ENCODE peak calls at places on chromosomes 13 and 19, in six cellular contexts. E is GM12878, J is K562, V is H1, L is GM12891, N is HepG2. I is an unnamed sample.

GRCh38 chr13:36519432-36519831 is 87.1 kb downstream of the CCNA1 start:
- DNase-seq in L (no peak), E (no peak), N (no peak), J (no peak), V (no peak), I (no peak)

GRCh38 chr13:48621056-48621455 is 32.7 kb upstream of the CYSLTR2 start:
- DNase-seq in N (no peak), E (no peak), L (no peak), V (no peak), J (no peak), I (no peak)

GRCh38 chr13:93003531-93003930 is 223.1 kb upstream of the GPC6 start:
- DNase-seq in N (no peak), E (no peak), J (no peak), V (no peak), L (no peak), I (no peak)

GRCh38 chr19:17775991-17776803 is 18.7 kb upstream of the B3GNT3 start:
- DNase-seq in V (no peak), E (peak; percentile 80), N (no peak), J (no peak), L (peak; percentile 77), I (peak; percentile 79)

GRCh38 chr19:5354403-5354802 is 13.8 kb upstream of the PTPRS start:
- DNase-seq in L (no peak), J (peak; percentile 51), V (peak; percentile 76), E (no peak), N (peak; percentile 34), I (no peak)

GRCh38 chr19:20244356-20244755 is 77.3 kb downstream of the ZNF486 start:
- DNase-seq in N (no peak), E (no peak), V (no peak), J (no peak), L (no peak), I (no peak)

GRCh38 chr19:30226464-30227070 is 145.6 kb upstream of the ZNF536 start:
- DNase-seq in V (peak; percentile 59), L (no peak), J (no peak), N (no peak), E (no peak), I (no peak)

GRCh38 chr19:11208526-11209471 is 11.5 kb upstream of the KANK2 start:
- DNase-seq in E (no peak), L (no peak), V (no peak), J (no peak), N (no peak), I (no peak)

GRCh38 chr13:44573790-44574465 is 2.2 kb downstream of the TSC22D1 start:
- DNase-seq in E (no peak), J (no peak), L (no peak), N (peak; percentile 11), V (no peak), I (no peak)

GRCh38 chr13:113299951-113300350 is 2.9 kb downstream of the LAMP1 start:
- DNase-seq in V (no peak), N (peak; percentile 91), E (peak; percentile 39), L (no peak), J (no peak), I (no peak)

GRCh38 chr19:41546386-41546789 is 29.6 kb upstream of the CEACAM21 start:
- DNase-seq in N (no peak), J (no peak), E (no peak), V (no peak), L (no peak), I (no peak)

GRCh38 chr19:34096020-34096915 is 76.0 kb upstream of the LSM14A start:
- DNase-seq in E (no peak), N (peak; percentile 41), V (no peak), J (peak; percentile 57), L (no peak), I (no peak)

GRCh38 chr19:52138614-52139290 is 986 bp downstream of the ZNF616 start:
- DNase-seq in L (peak; percentile 13), E (no peak), N (peak; percentile 34), V (peak; percentile 75), J (peak; percentile 49), I (no peak)

GRCh38 chr13:96431044-96431581 is 341.2 kb downstream of the HS6ST3 start:
- DNase-seq in V (no peak), J (peak; percentile 2), N (no peak), E (no peak), L (no peak), I (no peak)

GRCh38 chr13:114107686-114108081 is 24.7 kb downstream of the RASA3 start:
- DNase-seq in V (no peak), E (no peak), L (no peak), N (no peak), J (no peak), I (no peak)

GRCh38 chr13:114311908-114312307 is 2.4 kb upstream of the CHAMP1 start:
- DNase-seq in L (no peak), V (no peak), E (no peak), J (no peak), N (no peak), I (no peak)

GRCh38 chr19:12774588-12775555 is at the start of gene HOOK2:
- DNase-seq in V (peak; percentile 93), E (no peak), L (no peak), J (no peak), N (no peak), I (no peak)

GRCh38 chr19:14611051-14611450 is 28.2 kb downstream of the CLEC17A start:
- DNase-seq in J (no peak), V (no peak), L (no peak), N (no peak), E (no peak), I (no peak)

GRCh38 chr19:7795555-7796161 is 32.6 kb downstream of the CLEC4M start:
- DNase-seq in L (no peak), E (no peak), N (no peak), J (peak; percentile 34), V (no peak), I (no peak)

GRCh38 chr13:40780822-40781401 is 8.5 kb upstream of the SLC25A15 start:
- DNase-seq in L (no peak), J (peak; percentile 53), V (no peak), E (no peak), N (peak; percentile 54), I (no peak)

GRCh38 chr13:24623141-24623665 is 57.0 kb upstream of the ATP12A start:
- DNase-seq in J (no peak), V (no peak), N (no peak), E (no peak), L (no peak), I (no peak)

GRCh38 chr19:46480409-46480808 is 9.0 kb upstream of the PNMA8A start:
- DNase-seq in E (no peak), N (no peak), V (no peak), L (no peak), J (no peak), I (no peak)

GRCh38 chr13:40895715-40896184 is 106.3 kb downstream of the SLC25A15 start:
- DNase-seq in N (peak; percentile 94), E (no peak), V (no peak), J (no peak), L (no peak), I (no peak)

GRCh38 chr13:63696055-63696454 is 2280.4 kb upstream of the PCDH20 start:
- DNase-seq in L (no peak), V (no peak), J (no peak), N (no peak), E (no peak), I (no peak)

DNA sequence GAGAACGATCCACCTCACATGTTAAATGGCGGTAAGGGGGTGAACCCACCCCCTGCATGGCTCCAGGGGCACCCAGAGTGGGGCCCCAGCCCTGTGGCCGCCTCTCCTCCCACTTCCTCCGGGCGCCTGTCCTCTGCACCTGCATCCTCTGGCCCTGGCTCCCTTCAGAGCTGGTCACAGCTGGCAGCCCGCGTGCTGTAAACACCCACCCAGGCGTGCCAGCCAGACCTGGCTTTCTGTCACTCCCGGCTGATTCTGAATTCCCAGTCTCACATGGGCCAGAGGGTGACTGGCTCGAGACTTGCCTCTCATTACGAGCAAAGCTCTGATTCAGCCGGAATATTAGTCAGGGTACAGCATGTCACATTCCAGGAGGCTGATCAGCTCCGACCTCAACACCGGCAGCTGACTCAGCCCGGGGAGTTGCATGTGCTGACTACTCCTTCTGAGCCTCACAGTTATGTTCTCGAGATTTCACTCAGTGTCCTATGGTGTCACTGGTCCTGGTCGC is 75.1 kb downstream of the GNG7 start:
- DNase-seq in N (peak; percentile 68), L (no peak), J (no peak), V (no peak), E (no peak), I (no peak)
- TF ChIP-seq POLR2A in N (no peak), L (no peak), J (no peak), V (no peak), E (peak; percentile 54), I (no peak)

GRCh38 chr19:31350033-31350692 is 927 bp upstream of the TSHZ3 start:
- DNase-seq in V (peak; percentile 73), L (no peak), N (no peak), J (no peak), E (no peak), I (no peak)
- TF ChIP-seq POLR2AphosphoS5 in V (no peak), L (no peak), N (no peak), J (no peak), E (no peak), I (no peak)

GRCh38 chr13:110183925-110184324 is 123.0 kb downstream of the COL4A1 start:
- DNase-seq in N (no peak), E (no peak), V (no peak), J (no peak), L (no peak), I (no peak)

GRCh38 chr13:110179116-110179857 is 127.7 kb downstream of the COL4A1 start:
- DNase-seq in V (no peak), L (no peak), N (no peak), J (no peak), E (no peak), I (no peak)

GRCh38 chr13:110182461-110182860 is 124.5 kb downstream of the COL4A1 start:
- DNase-seq in V (no peak), J (no peak), E (no peak), N (no peak), L (no peak), I (no peak)

GRCh38 chr13:110179858-110180156 is 127.2 kb downstream of the COL4A1 start:
- DNase-seq in J (no peak), V (no peak), E (no peak), N (no peak), L (no peak), I (no peak)

DNA sequence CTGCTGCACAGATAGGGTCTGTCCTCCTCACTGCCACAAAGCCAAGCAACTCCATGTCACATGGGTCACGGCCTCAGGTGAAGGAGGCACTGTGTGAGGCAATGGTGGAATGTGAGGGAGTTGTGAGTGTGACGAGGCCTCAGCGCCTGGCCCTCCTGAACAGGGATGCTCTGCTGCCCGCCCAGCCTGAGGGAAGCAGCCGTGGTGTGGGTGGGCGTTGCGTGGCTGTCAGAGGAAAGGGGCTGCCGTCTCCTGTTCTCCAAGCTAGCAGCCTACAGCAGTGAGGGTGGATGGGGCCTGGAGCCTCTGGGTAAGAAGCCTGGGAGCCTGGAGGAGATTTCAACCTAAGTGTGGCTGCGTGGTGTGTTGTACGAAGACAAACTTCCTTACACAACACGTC is 125.0 kb downstream of the COL4A1 start:
- DNase-seq in E (no peak), J (no peak), L (no peak), V (no peak), N (no peak), I (no peak)
- TF ChIP-seq TAF1 in E (no peak), J (no peak), L (no peak), V (no peak), N (no peak), I (no peak)

DNA sequence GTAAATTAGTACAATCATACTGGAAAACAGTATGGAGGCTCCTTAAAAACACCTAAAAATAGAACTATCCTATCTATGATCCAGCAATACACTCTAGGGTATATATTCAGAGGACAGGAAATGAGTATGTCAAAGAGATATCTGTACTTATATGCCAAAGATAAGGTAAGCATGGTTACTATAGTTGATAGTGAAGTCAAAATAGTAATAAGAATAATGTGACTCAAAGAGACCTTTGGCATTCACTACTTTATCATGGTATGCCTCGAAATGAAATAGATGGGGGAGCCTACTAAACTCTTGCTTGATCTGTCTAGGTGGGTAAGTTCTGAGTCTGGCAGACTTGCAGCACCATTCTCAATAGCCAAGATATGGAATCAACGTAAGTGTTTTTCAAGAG is 30.3 kb downstream of the FXYD5 start:
- DNase-seq in E (no peak), J (no peak), L (no peak), N (no peak), V (no peak), I (no peak)
- TF ChIP-seq POLR2A in E (no peak), J (no peak), L (no peak), N (no peak), V (no peak), I (no peak)

I was measured in GM12892.